ENCODE peak calls at places on chromosomes 12 and 14, in four cellular contexts. V is BJ, G is heart right ventricle, X is prostate gland. S is an unnamed sample.

GRCh38 chr12:57461904-57462306 is 2.3 kb downstream of the GLI1 start:
- DNase-seq in V (no peak), G (no peak), X (no peak), S (no peak)

GRCh38 chr12:90124289-90124688 is 415.7 kb upstream of the ATP2B1 start:
- DNase-seq in V (peak), G (no peak), X (no peak), S (no peak)

GRCh38 chr14:31414190-31414833 is 6.0 kb downstream of the HEATR5A start:
- DNase-seq in V (no peak), G (no peak), X (no peak), S (no peak)

GRCh38 chr14:68968051-68968450 is 11.1 kb downstream of the ACTN1 start:
- DNase-seq in V (no peak), G (no peak), X (no peak), S (no peak)

GRCh38 chr12:112749081-112749480 is 42.5 kb upstream of the RPH3A start:
- DNase-seq in V (no peak), G (no peak), X (no peak), S (no peak)

GRCh38 chr14:58865520-58866281 is 227.9 kb downstream of the DACT1 start:
- DNase-seq in V (no peak), G (no peak), X (no peak), S (no peak)

GRCh38 chr12:29228474-29229157 is 79.5 kb downstream of the FAR2 start:
- DNase-seq in V (no peak), G (no peak), X (no peak), S (no peak)

GRCh38 chr12:69341328-69341727 is 6.9 kb upstream of the LYZ start:
- DNase-seq in V (no peak), G (no peak), X (no peak), S (peak)

GRCh38 chr12:57171668-57172067 is 24.2 kb upstream of the LRP1-AS start:
- DNase-seq in V (no peak), G (no peak), X (no peak), S (no peak)

GRCh38 chr14:95133282-95133681 is 24.0 kb downstream of the DICER1 start:
- DNase-seq in V (no peak), G (no peak), X (no peak), S (no peak)

GRCh38 chr14:51783765-51784164 is 76.6 kb upstream of the GNG2 start:
- DNase-seq in V (no peak), G (no peak), X (no peak), S (peak)

GRCh38 chr12:40691913-40692616 is at the start of gene CNTN1:
- DNase-seq in V (no peak), G (no peak), X (peak), S (peak)

GRCh38 chr12:47820631-47821345 is 1.1 kb upstream of the HDAC7 start:
- DNase-seq in V (peak), G (peak), X (peak), S (peak)

GRCh38 chr14:54003064-54003463 is 46.4 kb upstream of the BMP4 start:
- DNase-seq in V (no peak), G (no peak), X (no peak), S (no peak)

GRCh38 chr12:14394317-14395058 is 29.0 kb downstream of the ATF7IP start:
- DNase-seq in V (no peak), G (no peak), X (peak), S (peak)

GRCh38 chr14:67704484-67705089 is 2.9 kb downstream of the RDH12 start:
- DNase-seq in V (no peak), G (no peak), X (peak), S (peak)

GRCh38 chr14:97851438-97851995 is 1054.3 kb downstream of the VRK1 start:
- DNase-seq in V (no peak), G (no peak), X (no peak), S (no peak)

GRCh38 chr14:47346849-47347248 is 328.6 kb downstream of the MDGA2 start:
- DNase-seq in V (no peak), G (no peak), X (no peak), S (no peak)

GRCh38 chr14:94285158-94285557 is 7.9 kb downstream of the SERPINA10 start:
- DNase-seq in V (no peak), G (no peak), X (no peak), S (no peak)

GRCh38 chr12:53402871-53403270 is 20.8 kb upstream of the AMHR2 start:
- DNase-seq in V (no peak), G (no peak), X (no peak), S (no peak)

GRCh38 chr14:24818054-24818822 is 184.2 kb upstream of the GZMB start:
- DNase-seq in V (no peak), G (no peak), X (no peak), S (peak)

GRCh38 chr12:2613674-2614073 is 181.1 kb upstream of the FKBP4 start:
- DNase-seq in V (peak), G (no peak), X (no peak), S (peak)

GRCh38 chr14:51453869-51454268 is 197.8 kb upstream of the FRMD6 start:
- DNase-seq in V (no peak), G (no peak), X (no peak), S (no peak)

GRCh38 chr12:38823743-38824142 is 81.6 kb downstream of the CPNE8 start:
- DNase-seq in V (peak), G (no peak), X (no peak), S (peak)

GRCh38 chr12:91370086-91370868 is 187.7 kb upstream of the DCN start:
- DNase-seq in V (no peak), G (no peak), X (no peak), S (no peak)

GRCh38 chr12:116152268-116152667 is 125.2 kb downstream of the MED13L start:
- DNase-seq in V (no peak), G (no peak), X (no peak), S (peak)

GRCh38 chr14:50520947-50521815 is 11.2 kb downstream of the MAP4K5 start:
- DNase-seq in V (peak), G (no peak), X (no peak), S (peak)

GRCh38 chr14:95196268-95196667 is 38.9 kb upstream of the DICER1 start:
- DNase-seq in V (no peak), G (no peak), X (no peak), S (no peak)

GRCh38 chr14:76267322-76268012 is 108.5 kb upstream of the ESRRB start:
- DNase-seq in V (no peak), G (peak), X (peak), S (peak)

GRCh38 chr14:76271371-76271770 is 104.6 kb upstream of the ESRRB start:
- DNase-seq in V (no peak), G (no peak), X (no peak), S (no peak)

GRCh38 chr14:76268700-76269099 is 107.2 kb upstream of the ESRRB start:
- DNase-seq in V (no peak), G (no peak), X (no peak), S (no peak)

GRCh38 chr14:76264384-76264783 is 111.6 kb upstream of the ESRRB start:
- DNase-seq in V (no peak), G (no peak), X (no peak), S (no peak)

GRCh38 chr14:76268013-76268376 is 107.9 kb upstream of the ESRRB start:
- DNase-seq in V (no peak), G (no peak), X (no peak), S (no peak)
- H3K4me3 ChIP-seq in V (peak), G (peak), X (peak), S (peak)

GRCh38 chr14:105492051-105492965 is 1.3 kb downstream of the TEDC1 start:
- DNase-seq in V (no peak), G (peak), X (no peak), S (no peak)

GRCh38 chr14:105494606-105494929 is 3.5 kb downstream of the TEDC1 start:
- DNase-seq in V (no peak), G (no peak), X (no peak), S (no peak)

GRCh38 chr14:105493921-105494605 is 3.0 kb downstream of the TEDC1 start:
- DNase-seq in V (no peak), G (peak), X (no peak), S (no peak)

GRCh38 chr14:105491366-105492006 is 440 bp downstream of the TEDC1 start:
- DNase-seq in V (no peak), G (peak), X (no peak), S (peak)

GRCh38 chr14:105492966-105493871 is 2.2 kb downstream of the TEDC1 start:
- DNase-seq in V (no peak), G (peak), X (no peak), S (no peak)
- TF ChIP-seq CTCF in V (no peak), G (no peak), X (no peak), S (no peak)

DNA sequence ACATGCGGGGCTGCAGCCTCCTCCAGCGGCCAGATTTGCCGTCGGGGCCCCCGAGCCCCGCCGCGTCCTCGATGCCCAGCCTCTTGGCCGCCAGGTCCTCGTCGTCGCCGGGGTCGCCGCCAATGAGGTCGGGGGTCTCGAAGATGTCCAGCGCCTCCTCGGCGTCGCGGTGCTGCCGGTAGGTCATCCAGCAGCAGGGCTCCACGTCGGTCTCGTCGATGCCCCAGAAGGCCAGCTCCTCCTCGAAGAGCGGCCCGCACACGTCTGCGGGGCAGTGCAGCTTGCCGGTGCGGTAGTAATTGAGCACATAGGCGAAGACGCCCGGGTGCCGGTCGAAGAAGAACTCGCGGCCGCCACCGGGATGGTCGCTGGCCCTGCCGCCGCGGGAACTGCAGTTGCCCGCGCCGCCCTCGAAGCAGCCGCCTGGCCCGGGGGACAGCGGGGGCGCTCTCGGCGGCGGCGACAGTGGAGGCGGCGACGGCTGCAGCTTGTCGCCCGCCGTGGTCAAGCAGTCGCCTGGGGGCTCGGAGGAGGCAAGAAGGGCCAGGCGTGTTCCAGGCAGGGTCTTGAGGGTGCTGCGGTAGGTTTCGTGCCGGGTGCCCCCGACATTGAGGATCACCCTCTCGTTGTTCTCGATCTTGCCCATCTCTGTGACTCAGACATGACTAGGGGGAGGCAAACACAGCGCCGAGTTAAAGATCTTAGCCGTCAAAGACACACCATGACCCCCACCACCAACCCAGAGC is 2.1 kb downstream of the KCNC2 start:
- DNase-seq in V (no peak), G (no peak), X (no peak), S (no peak)
- H3K4me3 ChIP-seq in V (no peak), G (no peak), X (no peak), S (no peak)

DNA sequence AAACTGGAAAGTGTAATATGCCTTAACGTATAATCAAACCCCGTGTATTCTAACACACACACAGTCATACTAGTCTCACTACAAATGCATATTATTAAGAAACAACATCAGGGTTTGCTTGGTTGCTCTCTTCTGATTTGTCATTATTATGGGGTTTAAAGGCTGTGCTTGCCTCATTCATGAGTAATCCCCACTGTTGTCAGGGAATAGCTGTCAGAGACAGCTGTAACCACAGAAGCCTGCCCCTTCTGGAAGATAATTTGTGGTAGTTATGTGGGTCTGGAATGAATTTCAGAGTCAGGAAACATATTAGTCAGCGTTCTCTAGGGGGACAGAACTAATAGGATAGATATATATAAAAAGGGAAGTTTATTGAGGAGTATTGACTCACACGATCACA is 456.9 kb upstream of the TMEM132C start:
- DNase-seq in V (peak), G (no peak), X (no peak), S (peak)
- TF ChIP-seq CTCF in V (peak), G (peak), X (no peak), S (peak)

GRCh38 chr14:104698688-104699425 is 9.4 kb downstream of the INF2 start:
- DNase-seq in V (no peak), G (peak), X (no peak), S (no peak)

GRCh38 chr14:104701383-104702076 is 12.1 kb downstream of the INF2 start:
- DNase-seq in V (no peak), G (no peak), X (no peak), S (no peak)

GRCh38 chr14:104699426-104699748 is 10.0 kb downstream of the INF2 start:
- DNase-seq in V (no peak), G (no peak), X (no peak), S (no peak)

GRCh38 chr14:104700747-104701215 is 11.4 kb downstream of the INF2 start:
- DNase-seq in V (no peak), G (no peak), X (no peak), S (no peak)

DNA sequence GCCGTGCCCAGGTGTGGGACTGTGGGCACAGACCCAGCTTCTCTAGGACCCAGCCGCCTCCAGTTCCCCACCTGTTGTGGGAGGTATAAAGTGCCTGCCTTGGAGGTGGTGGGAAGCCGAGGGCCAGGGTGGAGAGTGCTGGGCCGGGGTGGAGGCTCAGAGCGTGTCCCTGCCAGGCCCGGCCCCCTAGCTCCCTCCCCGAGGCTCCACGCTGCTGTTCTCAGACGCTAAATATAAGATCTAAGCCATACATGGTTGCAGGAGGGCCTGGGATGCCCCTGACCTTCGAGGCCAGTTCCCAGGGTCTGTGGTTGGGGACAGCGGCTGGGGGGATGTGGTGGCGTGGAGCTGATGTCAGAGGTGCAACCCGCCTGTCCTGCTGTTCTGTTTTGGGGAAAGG is 10.8 kb downstream of the INF2 start:
- DNase-seq in V (no peak), G (no peak), X (no peak), S (no peak)
- H3K4me3 ChIP-seq in V (no peak), G (peak), X (no peak), S (no peak)

GRCh38 chr12:109302770-109303169 is 6.3 kb downstream of the FOXN4 start:
- DNase-seq in V (no peak), G (no peak), X (no peak), S (no peak)
- TF ChIP-seq CTCF in V (no peak), G (no peak), X (no peak), S (no peak)

GRCh38 chr12:82434392-82434911 is 76.1 kb downstream of the METTL25 start:
- DNase-seq in V (no peak), G (no peak), X (no peak), S (no peak)
- H3K4me3 ChIP-seq in V (no peak), G (no peak), X (no peak), S (no peak)

DNA sequence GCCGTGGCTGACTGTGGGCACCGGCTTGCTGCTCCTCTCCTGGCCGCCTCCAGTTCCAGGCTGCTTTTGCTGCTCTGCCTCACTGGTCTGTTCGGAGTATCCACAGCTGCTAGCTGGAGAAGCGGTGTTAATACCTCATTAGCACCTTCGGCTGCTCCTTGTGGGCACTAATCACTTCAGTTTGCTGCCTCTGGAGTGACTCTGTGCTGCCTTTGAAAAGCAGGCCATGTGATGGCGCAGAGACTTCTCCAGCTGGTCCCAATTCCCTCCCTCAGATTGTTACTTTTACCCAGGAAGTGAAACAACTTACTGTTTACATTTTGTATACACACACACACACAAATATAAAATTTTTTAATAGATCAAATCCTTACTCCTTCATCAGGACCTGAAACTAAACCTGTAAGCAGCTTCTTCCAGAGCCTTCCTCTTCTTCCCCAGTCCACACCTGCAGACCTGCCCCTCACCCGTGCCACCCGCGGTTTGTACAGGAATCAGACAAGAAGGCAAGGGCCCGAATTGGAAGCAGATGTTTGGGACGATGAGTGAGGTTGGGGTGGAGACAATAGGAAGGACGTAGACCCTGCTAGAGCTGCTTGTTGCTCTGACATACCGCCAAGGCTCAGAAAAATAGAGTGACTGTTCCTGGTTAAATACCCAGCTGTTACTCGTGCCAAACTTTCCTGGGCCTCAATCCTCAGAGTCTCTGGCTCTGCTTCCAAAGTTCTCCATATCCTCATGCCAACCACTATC is 41.5 kb upstream of the LTBP2 start:
- DNase-seq in V (peak), G (no peak), X (no peak), S (no peak)
- TF ChIP-seq CTCF in V (no peak), G (no peak), X (no peak), S (no peak)

S was measured in astrocyte of the spinal cord.